ENCODE peak calls at places on chromosome 18, in seven cellular contexts. One of them, this sample, is unnamed.

GRCh38 chr18:34947711-34948125 is 93.5 kb upstream of the MAPRE2 start:
- DNase-seq in neuronal stem cell: no peak
- DNase-seq in uterus: no peak
- DNase-seq in upper lobe of left lung: no peak
- DNase-seq in cardiac muscle cell: no peak
- DNase-seq in pancreas: no peak
- DNase-seq in heart right ventricle: no peak
- DNase-seq in this sample: no peak

GRCh38 chr18:67776929-67777328 is 260.4 kb upstream of the DSEL start:
- DNase-seq in uterus: no peak
- DNase-seq in neuronal stem cell: no peak
- DNase-seq in upper lobe of left lung: no peak
- DNase-seq in pancreas: no peak
- DNase-seq in heart right ventricle: no peak
- DNase-seq in cardiac muscle cell: peak; percentile 2
- DNase-seq in this sample: no peak

GRCh38 chr18:34280653-34281052 is 55.9 kb upstream of the NOL4 start:
- DNase-seq in pancreas: no peak
- DNase-seq in heart right ventricle: no peak
- DNase-seq in upper lobe of left lung: no peak
- DNase-seq in cardiac muscle cell: no peak
- DNase-seq in neuronal stem cell: no peak
- DNase-seq in uterus: no peak
- DNase-seq in this sample: no peak

GRCh38 chr18:6719098-6719913 is 10.2 kb upstream of the ARHGAP28 start:
- DNase-seq in uterus: no peak
- DNase-seq in neuronal stem cell: no peak
- DNase-seq in heart right ventricle: no peak
- DNase-seq in upper lobe of left lung: no peak
- DNase-seq in pancreas: no peak
- DNase-seq in cardiac muscle cell: no peak
- DNase-seq in this sample: no peak

GRCh38 chr18:49813071-49813320 is 337 bp downstream of the ACAA2 start:
- DNase-seq in neuronal stem cell: no peak
- DNase-seq in heart right ventricle: peak; percentile 45
- DNase-seq in upper lobe of left lung: peak; percentile 87
- DNase-seq in cardiac muscle cell: peak; percentile 56
- DNase-seq in pancreas: no peak
- DNase-seq in uterus: peak; percentile 32
- DNase-seq in this sample: peak; percentile 31

GRCh38 chr18:21112543-21113105 is 1.0 kb upstream of the ROCK1 start:
- DNase-seq in heart right ventricle: no peak
- DNase-seq in cardiac muscle cell: no peak
- DNase-seq in upper lobe of left lung: no peak
- DNase-seq in uterus: no peak
- DNase-seq in pancreas: no peak
- DNase-seq in neuronal stem cell: no peak
- DNase-seq in this sample: no peak

GRCh38 chr18:63681449-63682381 is 20.0 kb upstream of the SERPINB3 start:
- DNase-seq in pancreas: no peak
- DNase-seq in uterus: no peak
- DNase-seq in heart right ventricle: no peak
- DNase-seq in cardiac muscle cell: no peak
- DNase-seq in neuronal stem cell: no peak
- DNase-seq in upper lobe of left lung: no peak
- DNase-seq in this sample: no peak

GRCh38 chr18:48531082-48531403 is 7.8 kb upstream of the CTIF start:
- DNase-seq in cardiac muscle cell: no peak
- DNase-seq in pancreas: no peak
- DNase-seq in neuronal stem cell: no peak
- DNase-seq in uterus: no peak
- DNase-seq in heart right ventricle: no peak
- DNase-seq in upper lobe of left lung: no peak
- DNase-seq in this sample: no peak

GRCh38 chr18:42474577-42474976 is 519.5 kb downstream of the PIK3C3 start:
- DNase-seq in upper lobe of left lung: no peak
- DNase-seq in neuronal stem cell: no peak
- DNase-seq in heart right ventricle: no peak
- DNase-seq in uterus: no peak
- DNase-seq in pancreas: no peak
- DNase-seq in cardiac muscle cell: no peak
- DNase-seq in this sample: no peak

GRCh38 chr18:8548186-8548585 is 61.1 kb upstream of the RAB12 start:
- DNase-seq in neuronal stem cell: no peak
- DNase-seq in uterus: no peak
- DNase-seq in pancreas: no peak
- DNase-seq in heart right ventricle: no peak
- DNase-seq in cardiac muscle cell: no peak
- DNase-seq in upper lobe of left lung: peak; percentile 2
- DNase-seq in this sample: no peak

GRCh38 chr18:32010124-32010745 is 8.4 kb upstream of the RNF125 start:
- DNase-seq in pancreas: no peak
- DNase-seq in neuronal stem cell: no peak
- DNase-seq in heart right ventricle: no peak
- DNase-seq in uterus: no peak
- DNase-seq in cardiac muscle cell: no peak
- DNase-seq in upper lobe of left lung: no peak
- DNase-seq in this sample: no peak

GRCh38 chr18:46683252-46683651 is 26.2 kb upstream of the LOXHD1 start:
- DNase-seq in upper lobe of left lung: no peak
- DNase-seq in pancreas: no peak
- DNase-seq in heart right ventricle: no peak
- DNase-seq in neuronal stem cell: no peak
- DNase-seq in uterus: no peak
- DNase-seq in cardiac muscle cell: no peak
- DNase-seq in this sample: no peak

GRCh38 chr18:6874316-6874715 is 144.8 kb downstream of the ARHGAP28 start:
- DNase-seq in cardiac muscle cell: no peak
- DNase-seq in neuronal stem cell: no peak
- DNase-seq in pancreas: no peak
- DNase-seq in heart right ventricle: no peak
- DNase-seq in upper lobe of left lung: no peak
- DNase-seq in uterus: no peak
- DNase-seq in this sample: no peak

GRCh38 chr18:28504100-28504499 is 327.2 kb upstream of the CDH2 start:
- DNase-seq in heart right ventricle: no peak
- DNase-seq in pancreas: no peak
- DNase-seq in cardiac muscle cell: no peak
- DNase-seq in uterus: no peak
- DNase-seq in upper lobe of left lung: no peak
- DNase-seq in neuronal stem cell: no peak
- DNase-seq in this sample: no peak

GRCh38 chr18:62281684-62282083 is 43.4 kb upstream of the TNFRSF11A start:
- DNase-seq in upper lobe of left lung: no peak
- DNase-seq in pancreas: no peak
- DNase-seq in neuronal stem cell: no peak
- DNase-seq in uterus: no peak
- DNase-seq in cardiac muscle cell: no peak
- DNase-seq in heart right ventricle: no peak
- DNase-seq in this sample: no peak

GRCh38 chr18:23688528-23688927 is 725 bp upstream of the LAMA3 start:
- DNase-seq in uterus: no peak
- DNase-seq in heart right ventricle: no peak
- DNase-seq in pancreas: no peak
- DNase-seq in cardiac muscle cell: no peak
- DNase-seq in neuronal stem cell: no peak
- DNase-seq in upper lobe of left lung: no peak
- DNase-seq in this sample: no peak

GRCh38 chr18:23693849-23694248 is 4.6 kb downstream of the LAMA3 start:
- DNase-seq in uterus: no peak
- DNase-seq in neuronal stem cell: no peak
- DNase-seq in cardiac muscle cell: peak; percentile 43
- DNase-seq in upper lobe of left lung: no peak
- DNase-seq in pancreas: no peak
- DNase-seq in heart right ventricle: no peak
- DNase-seq in this sample: no peak

GRCh38 chr18:23690505-23691068 is 1.3 kb downstream of the LAMA3 start:
- DNase-seq in pancreas: no peak
- DNase-seq in upper lobe of left lung: peak; percentile 43
- DNase-seq in cardiac muscle cell: no peak
- DNase-seq in neuronal stem cell: peak; percentile 6
- DNase-seq in heart right ventricle: no peak
- DNase-seq in uterus: peak; percentile 26
- DNase-seq in this sample: no peak

GRCh38 chr18:23689031-23689615 is at the start of gene LAMA3:
- DNase-seq in cardiac muscle cell: peak; percentile 71
- DNase-seq in neuronal stem cell: peak; percentile 48
- DNase-seq in heart right ventricle: peak; percentile 71
- DNase-seq in pancreas: peak; percentile 59
- DNase-seq in uterus: peak; percentile 68
- DNase-seq in upper lobe of left lung: peak; percentile 93
- DNase-seq in this sample: no peak

DNA sequence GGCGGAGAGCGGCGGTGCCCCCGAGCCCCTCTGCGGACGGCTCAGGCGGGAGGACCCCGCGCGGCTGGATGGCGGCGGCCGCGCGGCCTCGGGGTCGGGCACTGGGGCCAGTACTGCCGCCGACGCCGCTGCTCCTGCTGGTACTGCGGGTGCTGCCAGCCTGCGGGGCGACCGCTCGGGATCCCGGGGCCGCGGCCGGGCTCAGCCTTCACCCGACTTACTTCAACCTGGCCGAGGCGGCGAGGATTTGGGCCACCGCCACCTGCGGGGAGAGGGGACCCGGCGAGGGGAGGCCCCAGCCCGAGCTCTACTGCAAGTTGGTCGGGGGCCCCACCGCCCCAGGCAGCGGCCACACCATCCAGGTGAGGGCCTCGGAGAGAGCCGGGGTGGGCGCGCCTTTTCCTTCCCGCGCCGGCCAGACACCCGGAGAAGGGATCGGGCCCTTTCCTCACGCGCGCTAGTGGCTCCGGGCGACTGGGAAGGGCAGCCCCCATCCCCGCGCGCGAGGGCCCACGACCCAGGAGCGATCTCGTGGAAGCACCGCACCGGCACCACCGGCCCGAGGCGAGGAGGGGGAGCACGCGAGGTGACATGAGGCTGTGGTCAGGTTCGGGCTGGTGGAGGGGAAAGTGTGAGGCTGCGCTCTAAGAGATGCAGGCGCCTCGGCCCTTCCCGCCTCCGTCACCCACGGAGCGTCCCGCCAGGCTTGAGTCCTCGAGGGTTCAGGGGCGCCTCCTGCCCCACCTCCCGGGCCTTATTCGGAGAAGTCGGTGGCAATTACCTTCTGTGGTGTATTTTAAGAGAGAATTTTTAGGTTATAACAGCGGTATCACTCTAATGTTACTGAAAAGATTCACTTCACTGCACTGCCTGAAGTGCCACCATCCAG is 607 bp downstream of the LAMA3 start:
- DNase-seq in pancreas: peak; percentile 26
- DNase-seq in uterus: peak; percentile 26
- DNase-seq in cardiac muscle cell: peak; percentile 15
- DNase-seq in heart right ventricle: peak; percentile 18
- DNase-seq in neuronal stem cell: peak; percentile 14
- DNase-seq in upper lobe of left lung: peak; percentile 90
- DNase-seq in this sample: no peak
- H3K27ac ChIP-seq in pancreas: no peak overlapping the region
- H3K27ac ChIP-seq in uterus: peak overlapping the region; percentile 86
- H3K27ac ChIP-seq in cardiac muscle cell: no peak overlapping the region
- H3K27ac ChIP-seq in heart right ventricle: peak overlapping the region; percentile 53
- H3K27ac ChIP-seq in neuronal stem cell: no peak overlapping the region
- H3K27ac ChIP-seq in upper lobe of left lung: peak overlapping the region; percentile 80
- H3K27ac ChIP-seq in this sample: no peak overlapping the region

GRCh38 chr18:51724790-51725721 is 527.6 kb upstream of the MEX3C start:
- DNase-seq in pancreas: no peak
- DNase-seq in neuronal stem cell: no peak
- DNase-seq in upper lobe of left lung: no peak
- DNase-seq in cardiac muscle cell: no peak
- DNase-seq in heart right ventricle: no peak
- DNase-seq in uterus: no peak
- DNase-seq in this sample: no peak
- H3K27ac ChIP-seq in pancreas: no peak overlapping the region
- H3K27ac ChIP-seq in neuronal stem cell: no peak overlapping the region
- H3K27ac ChIP-seq in upper lobe of left lung: no peak overlapping the region
- H3K27ac ChIP-seq in cardiac muscle cell: no peak overlapping the region
- H3K27ac ChIP-seq in heart right ventricle: no peak overlapping the region
- H3K27ac ChIP-seq in uterus: no peak overlapping the region
- H3K27ac ChIP-seq in this sample: no peak overlapping the region

DNA sequence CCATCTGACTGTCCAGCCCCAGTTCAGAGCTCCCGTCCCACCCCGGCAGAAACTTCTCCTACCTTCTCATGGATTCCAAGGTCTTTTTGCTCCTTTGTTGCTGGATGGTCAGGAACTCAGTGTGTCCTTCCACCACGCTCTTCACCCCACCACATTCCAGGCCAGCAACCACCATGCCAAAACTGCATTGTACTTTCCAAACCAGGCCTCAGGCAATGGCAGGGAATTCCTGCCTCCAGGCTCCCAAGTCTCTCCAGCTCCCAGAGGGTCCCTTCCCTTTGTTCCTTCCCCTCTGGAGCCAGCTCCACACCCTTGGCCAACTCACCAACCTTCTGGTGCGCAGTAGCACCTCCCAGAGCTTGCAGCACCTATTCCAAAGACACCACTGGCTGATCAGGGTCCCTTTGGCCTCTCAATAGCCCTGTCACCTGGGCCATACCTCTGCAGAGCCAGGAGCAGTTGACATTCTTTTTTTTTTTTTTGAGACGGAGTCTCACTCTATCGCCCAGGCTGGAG is 8.1 kb downstream of the CHMP1B start:
- DNase-seq in upper lobe of left lung: no peak
- DNase-seq in uterus: no peak
- DNase-seq in cardiac muscle cell: no peak
- DNase-seq in heart right ventricle: no peak
- DNase-seq in pancreas: no peak
- DNase-seq in neuronal stem cell: no peak
- DNase-seq in this sample: no peak
- H3K27ac ChIP-seq in upper lobe of left lung: no peak overlapping the region
- H3K27ac ChIP-seq in uterus: no peak overlapping the region
- H3K27ac ChIP-seq in cardiac muscle cell: no peak overlapping the region
- H3K27ac ChIP-seq in heart right ventricle: no peak overlapping the region
- H3K27ac ChIP-seq in pancreas: no peak overlapping the region
- H3K27ac ChIP-seq in neuronal stem cell: no peak overlapping the region
- H3K27ac ChIP-seq in this sample: no peak overlapping the region

DNA sequence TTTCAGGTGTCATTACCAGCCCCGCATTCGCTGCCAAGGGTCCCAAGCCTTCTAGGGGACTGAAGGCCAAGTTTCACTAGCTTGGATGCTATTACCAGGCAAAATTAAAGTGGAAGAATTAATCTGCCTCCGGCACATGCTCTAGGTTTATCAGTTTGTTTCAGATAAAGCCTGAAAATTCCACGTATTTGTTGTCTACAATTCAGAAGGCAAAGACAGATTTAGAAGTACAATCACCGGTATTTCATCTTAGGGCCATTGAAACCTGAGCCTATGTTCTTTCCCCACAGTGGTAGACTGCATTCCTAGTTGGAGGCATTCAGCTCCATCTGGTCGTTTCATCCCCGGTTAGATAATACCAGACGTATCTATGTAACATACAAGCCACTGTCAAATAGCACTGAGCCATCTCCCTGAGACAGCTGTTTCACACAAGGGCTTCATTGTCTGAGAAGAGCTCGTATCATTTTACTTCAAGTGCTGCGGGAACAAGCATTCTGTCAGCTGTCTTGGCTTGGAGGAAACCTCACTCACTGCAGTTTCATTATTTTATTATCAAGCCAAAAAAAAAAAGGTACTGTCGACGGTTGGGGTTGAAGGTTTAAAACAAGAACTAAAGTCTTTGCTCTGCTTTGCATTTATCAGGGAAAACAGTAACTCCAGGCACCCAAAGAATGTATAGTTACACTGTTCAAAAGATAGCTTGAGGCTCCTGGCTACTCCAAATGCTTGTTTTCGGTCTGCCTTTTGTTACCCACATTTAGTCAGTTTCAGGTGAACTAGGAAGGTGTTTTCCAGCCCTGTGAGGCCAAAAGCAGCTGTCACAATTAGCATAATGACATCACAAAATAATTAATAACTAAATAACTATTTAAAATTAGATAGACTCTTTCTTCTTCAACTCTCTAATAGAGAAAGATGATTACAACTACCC is 76.7 kb downstream of the TGIF1 start:
- DNase-seq in neuronal stem cell: peak; percentile 44
- DNase-seq in heart right ventricle: no peak
- DNase-seq in uterus: no peak
- DNase-seq in cardiac muscle cell: peak; percentile 52
- DNase-seq in pancreas: no peak
- DNase-seq in upper lobe of left lung: no peak
- DNase-seq in this sample: no peak
- H3K27ac ChIP-seq in neuronal stem cell: peak overlapping the region; percentile 16
- H3K27ac ChIP-seq in heart right ventricle: no peak overlapping the region
- H3K27ac ChIP-seq in uterus: no peak overlapping the region
- H3K27ac ChIP-seq in cardiac muscle cell: peak overlapping the region; percentile 65
- H3K27ac ChIP-seq in pancreas: no peak overlapping the region
- H3K27ac ChIP-seq in upper lobe of left lung: no peak overlapping the region
- H3K27ac ChIP-seq in this sample: peak overlapping the region; percentile 76

This sample was measured in caudate nucleus.